ENCODE peak calls at places on chromosomes 6 and 20, in six cellular contexts. S is OCI-LY7, Z is astrocyte of the spinal cord, O is stomach, G is BJ, R is adrenal gland. N is an unnamed sample.

GRCh38 chr20:15411781-15412180 is 1074.4 kb upstream of the FLRT3 start:
- DNase-seq in R (no peak), S (no peak), O (no peak), Z (no peak), G (no peak), N (no peak)

GRCh38 chr6:158648682-158649131 is 1.1 kb upstream of the SYTL3 start:
- DNase-seq in Z (peak; percentile 92), G (peak; percentile 86), R (no peak), O (peak; percentile 7), S (no peak), N (peak; percentile 13)

GRCh38 chr6:36682328-36683144 is 4.0 kb downstream of the CDKN1A start:
- DNase-seq in S (peak; percentile 91), O (peak; percentile 89), R (peak; percentile 85), Z (no peak), G (no peak), N (peak; percentile 72)

GRCh38 chr6:151060096-151060741 is 179.5 kb upstream of the AKAP12 start:
- DNase-seq in S (no peak), G (peak; percentile 94), O (no peak), R (no peak), Z (peak; percentile 92), N (no peak)

GRCh38 chr6:15389759-15390723 is 144.2 kb downstream of the JARID2 start:
- DNase-seq in O (no peak), R (no peak), Z (peak; percentile 63), G (no peak), S (peak; percentile 69), N (no peak)

GRCh38 chr6:142938510-142938909 is 6.5 kb downstream of the HIVEP2 start:
- DNase-seq in Z (no peak), O (no peak), G (no peak), S (no peak), R (no peak), N (no peak)

GRCh38 chr20:20367681-20368413 is at the start of gene INSM1:
- DNase-seq in O (no peak), R (no peak), Z (no peak), G (no peak), S (no peak), N (no peak)

GRCh38 chr6:5995705-5996686 is 10.7 kb downstream of the NRN1 start:
- DNase-seq in O (no peak), S (no peak), G (no peak), R (peak; percentile 72), Z (peak; percentile 67), N (peak; percentile 73)

GRCh38 chr6:5096482-5096881 is 11.3 kb downstream of the PPP1R3G start:
- DNase-seq in R (no peak), S (no peak), G (no peak), Z (no peak), O (no peak), N (no peak)

GRCh38 chr20:35225319-35226125 is 968 bp upstream of the MMP24 start:
- DNase-seq in R (no peak), S (no peak), G (no peak), Z (no peak), O (no peak), N (no peak)

GRCh38 chr6:113978084-113978675 is 7.2 kb upstream of the HDAC2 start:
- DNase-seq in S (no peak), Z (no peak), O (no peak), G (no peak), R (no peak), N (no peak)

GRCh38 chr20:41643504-41643938 is 25.3 kb upstream of the CHD6 start:
- DNase-seq in S (no peak), G (no peak), O (peak; percentile 88), Z (peak; percentile 37), R (peak; percentile 58), N (no peak)

GRCh38 chr20:47724910-47725247 is 60.4 kb downstream of the SULF2 start:
- DNase-seq in R (no peak), G (no peak), Z (no peak), S (no peak), O (no peak), N (no peak)

GRCh38 chr6:34242252-34243130 is 5.8 kb downstream of the HMGA1 start:
- DNase-seq in G (no peak), R (no peak), Z (peak; percentile 31), S (no peak), O (no peak), N (peak; percentile 47)

GRCh38 chr20:62557999-62558408 is 82.2 kb upstream of the GATA5 start:
- DNase-seq in Z (no peak), S (no peak), R (no peak), O (no peak), G (no peak), N (no peak)
- H3K4me3 ChIP-seq in Z (no peak overlapping the region), S (no peak overlapping the region), R (no peak overlapping the region), O (no peak overlapping the region), G (no peak overlapping the region), N (no peak overlapping the region)

GRCh38 chr6:110475255-110475654 is 1.2 kb downstream of the SLC22A16 start:
- DNase-seq in R (no peak), G (no peak), Z (no peak), S (peak; percentile 14), O (no peak), N (no peak)

GRCh38 chr6:110474500-110474899 is 1.9 kb downstream of the SLC22A16 start:
- DNase-seq in S (no peak), Z (no peak), O (no peak), G (no peak), R (no peak), N (no peak)

GRCh38 chr6:110471966-110472365 is 4.4 kb downstream of the SLC22A16 start:
- DNase-seq in G (no peak), R (no peak), Z (no peak), S (no peak), O (no peak), N (no peak)

GRCh38 chr6:110472739-110473138 is 3.7 kb downstream of the SLC22A16 start:
- DNase-seq in G (no peak), R (no peak), S (no peak), Z (no peak), O (no peak), N (no peak)

DNA sequence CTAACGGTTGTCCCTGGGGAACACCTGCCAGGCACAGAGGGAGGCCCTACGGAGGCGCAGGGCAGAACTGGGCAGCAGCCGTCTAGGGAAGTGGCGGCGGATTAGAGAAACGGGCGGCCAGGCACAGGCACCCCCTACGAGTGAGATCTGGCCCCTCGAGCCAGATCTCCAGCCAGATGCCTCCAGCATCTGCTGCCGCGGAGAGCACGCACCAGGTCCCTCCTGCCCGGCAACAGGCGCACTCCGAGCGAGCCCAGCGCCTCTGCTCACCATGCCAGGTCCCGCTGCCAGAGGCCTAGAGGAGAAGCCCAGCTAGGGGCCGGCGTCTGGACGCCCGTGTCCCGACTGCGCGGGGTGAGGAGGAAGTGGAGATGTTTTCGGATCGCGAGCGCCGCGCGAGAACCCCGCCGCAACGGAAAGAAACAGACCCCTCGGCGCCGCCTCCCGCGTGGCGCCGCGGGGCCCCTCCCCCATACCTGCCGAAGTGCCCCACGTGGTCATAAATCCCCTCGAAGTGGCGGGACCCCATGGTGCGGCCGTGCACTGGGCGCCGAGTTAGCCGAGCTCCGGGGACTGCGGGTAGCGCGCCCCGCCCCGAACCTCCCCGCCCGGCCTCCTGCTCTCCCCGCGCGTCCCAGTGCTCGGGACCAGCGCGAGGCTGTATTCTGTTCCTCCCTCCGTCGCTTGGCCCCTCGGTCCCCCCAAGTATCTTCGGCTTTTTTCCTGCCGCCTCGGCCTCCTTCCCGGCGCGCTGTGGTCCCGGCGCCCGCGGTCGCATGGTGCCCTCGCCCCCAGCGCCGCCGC is at the start of gene SLC22A16:
- DNase-seq in G (no peak), Z (no peak), O (no peak), R (no peak), S (no peak), N (no peak)
- H3K4me3 ChIP-seq in G (peak within 1 kb of the TSS; percentile 33), Z (peak within 1 kb of the TSS; percentile 25), O (peak within 1 kb of the TSS; percentile 40), R (no peak within 1 kb of the TSS), S (no peak within 1 kb of the TSS), N (no peak within 1 kb of the TSS)

GRCh38 chr6:52426667-52427066 is 6.5 kb downstream of the EFHC1 start:
- DNase-seq in O (no peak), R (no peak), G (no peak), S (no peak), Z (no peak), N (no peak)

GRCh38 chr6:52423448-52423847 is 3.3 kb downstream of the EFHC1 start:
- DNase-seq in O (no peak), R (no peak), S (no peak), Z (no peak), G (no peak), N (no peak)

GRCh38 chr6:52422156-52422555 is 2.0 kb downstream of the EFHC1 start:
- DNase-seq in Z (no peak), R (no peak), O (no peak), S (no peak), G (no peak), N (no peak)

GRCh38 chr6:52420668-52421358 is 671 bp downstream of the EFHC1 start:
- DNase-seq in R (peak; percentile 26), O (no peak), G (no peak), Z (peak; percentile 42), S (no peak), N (peak; percentile 66)

GRCh38 chr6:52423971-52424381 is 3.8 kb downstream of the EFHC1 start:
- DNase-seq in S (no peak), O (no peak), Z (peak; percentile 92), R (no peak), G (peak; percentile 51), N (no peak)
- H3K4me3 ChIP-seq in S (no peak overlapping the region), O (no peak overlapping the region), Z (no peak overlapping the region), R (no peak overlapping the region), G (no peak overlapping the region), N (no peak overlapping the region)

GRCh38 chr6:168291450-168291849 is 28.1 kb downstream of the DACT2 start:
- DNase-seq in Z (no peak), S (no peak), O (no peak), R (no peak), G (no peak), N (no peak)

GRCh38 chr6:168290095-168290494 is 29.5 kb downstream of the DACT2 start:
- DNase-seq in O (no peak), G (no peak), Z (no peak), S (no peak), R (no peak), N (no peak)

GRCh38 chr6:168293641-168294530 is 25.7 kb downstream of the DACT2 start:
- DNase-seq in R (no peak), S (no peak), O (no peak), Z (no peak), G (no peak), N (no peak)

GRCh38 chr6:168294901-168295300 is 24.7 kb downstream of the DACT2 start:
- DNase-seq in R (no peak), O (no peak), Z (no peak), S (no peak), G (no peak), N (no peak)

GRCh38 chr6:168292911-168293310 is 26.7 kb downstream of the DACT2 start:
- DNase-seq in S (no peak), G (no peak), R (no peak), O (no peak), Z (no peak), N (no peak)
- H3K4me3 ChIP-seq in S (no peak overlapping the region), G (no peak overlapping the region), R (no peak overlapping the region), O (no peak overlapping the region), Z (no peak overlapping the region), N (no peak overlapping the region)

GRCh38 chr6:24960991-24961475 is 25.3 kb upstream of the RIPOR2 start:
- DNase-seq in O (peak; percentile 39), R (no peak), G (no peak), Z (no peak), S (no peak), N (no peak)
- H3K4me3 ChIP-seq in O (no peak overlapping the region), R (no peak overlapping the region), G (no peak overlapping the region), Z (no peak overlapping the region), S (no peak overlapping the region), N (no peak overlapping the region)

N was measured in sigmoid colon.